ENCODE peak calls at places on chromosomes 1 and 21, in five cellular contexts. N, Z, V, F and X are unnamed samples.

GRCh38 chr1:160171352-160171751 is 19.0 kb upstream of the CASQ1 start:
- DNase-seq in N (peak; percentile 24), V (peak; percentile 29), Z (no peak), F (peak; percentile 27), X (no peak)

GRCh38 chr1:83883979-83884378 is 115.0 kb downstream of the TTLL7 start:
- DNase-seq in V (no peak), N (no peak), Z (no peak), F (peak; percentile 25), X (no peak)

GRCh38 chr1:204073837-204074273 is 940 bp downstream of the SOX13 start:
- DNase-seq in Z (no peak), F (peak; percentile 27), N (peak; percentile 45), V (no peak), X (no peak)

GRCh38 chr1:173475564-173476196 is 1.5 kb upstream of the PRDX6 start:
- DNase-seq in F (peak; percentile 85), V (peak; percentile 78), Z (peak; percentile 71), N (peak; percentile 68), X (no peak)

GRCh38 chr1:20058531-20058930 is 11.5 kb upstream of the PLA2G5 start:
- DNase-seq in Z (peak; percentile 73), F (peak; percentile 86), V (peak; percentile 43), N (peak; percentile 59), X (peak; percentile 38)

GRCh38 chr1:182784556-182785171 is 4.9 kb upstream of the NPL start:
- DNase-seq in V (peak; percentile 33), Z (peak; percentile 71), F (peak; percentile 68), N (peak; percentile 35), X (peak; percentile 48)

GRCh38 chr1:68197891-68198290 is 34.4 kb downstream of the WLS start:
- DNase-seq in N (peak; percentile 80), V (no peak), Z (no peak), F (peak; percentile 94), X (no peak)

GRCh38 chr1:37323486-37324377 is 150.6 kb upstream of the ZC3H12A start:
- DNase-seq in F (peak; percentile 67), Z (peak; percentile 25), N (peak; percentile 38), V (peak; percentile 19), X (peak; percentile 72)

GRCh38 chr1:115465802-115466363 is 127.8 kb upstream of the NGF start:
- DNase-seq in N (no peak), F (no peak), Z (no peak), V (no peak), X (no peak)

GRCh38 chr1:30315185-30315960 is 408.0 kb downstream of the MATN1 start:
- DNase-seq in Z (no peak), V (peak; percentile 9), F (no peak), N (no peak), X (no peak)

GRCh38 chr1:74199504-74199903 is 1.5 kb downstream of the FPGT start:
- DNase-seq in N (no peak), Z (peak; percentile 16), F (no peak), V (no peak), X (no peak)

GRCh38 chr1:221576268-221576667 is 165.6 kb downstream of the DUSP10 start:
- DNase-seq in Z (peak; percentile 37), N (no peak), F (peak; percentile 84), V (peak; percentile 72), X (no peak)

GRCh38 chr1:30109853-30110252 is 613.5 kb downstream of the MATN1 start:
- DNase-seq in F (no peak), Z (peak; percentile 57), V (no peak), N (no peak), X (no peak)

GRCh38 chr1:202786804-202787203 is 21.4 kb downstream of the KDM5B start:
- DNase-seq in F (no peak), V (no peak), N (no peak), Z (no peak), X (no peak)

GRCh38 chr1:81190003-81190402 is 610.7 kb upstream of the ADGRL2 start:
- DNase-seq in N (no peak), Z (no peak), V (no peak), F (no peak), X (no peak)

GRCh38 chr1:162612606-162613400 is 19.5 kb upstream of the DDR2 start:
- DNase-seq in F (no peak), N (no peak), Z (peak; percentile 66), V (no peak), X (no peak)

GRCh38 chr1:211420389-211420788 is 71.6 kb downstream of the RD3 start:
- DNase-seq in N (no peak), F (peak; percentile 21), Z (peak; percentile 8), V (peak; percentile 48), X (no peak)

GRCh38 chr1:197481101-197481500 is 213.0 kb downstream of the CRB1 start:
- DNase-seq in Z (no peak), F (no peak), V (no peak), N (no peak), X (no peak)

GRCh38 chr1:217139513-217139912 is 416.3 kb upstream of the ESRRG start:
- DNase-seq in F (no peak), N (no peak), V (no peak), Z (no peak), X (no peak)

GRCh38 chr1:84146375-84147032 is 2.4 kb downstream of the PRKACB start:
- DNase-seq in V (no peak), N (peak; percentile 24), F (peak; percentile 80), Z (peak; percentile 67), X (no peak)

GRCh38 chr1:36614571-36614970 is 131.9 kb upstream of the CSF3R start:
- DNase-seq in F (no peak), Z (no peak), V (no peak), N (no peak), X (no peak)

DNA sequence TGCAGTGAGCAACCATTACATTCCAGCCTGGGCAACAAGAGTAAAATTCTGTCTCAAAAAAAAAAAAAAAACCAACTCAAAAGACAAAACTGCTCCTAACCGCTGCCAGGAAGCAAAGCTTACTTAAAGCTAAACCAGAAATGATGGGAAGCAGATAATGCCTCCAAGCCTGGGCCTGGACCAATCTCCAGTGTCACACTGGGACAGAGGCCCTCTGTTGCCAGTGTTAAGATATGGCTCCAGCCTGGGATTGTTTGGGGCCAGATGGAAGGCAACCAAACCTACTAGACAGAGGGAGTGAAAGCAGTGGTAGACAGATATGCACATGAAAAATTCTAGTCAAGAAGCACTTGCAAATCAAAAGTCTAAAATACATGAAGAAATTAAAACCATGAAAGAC is 36.9 kb downstream of the NSL1 start:
- DNase-seq in Z (peak; percentile 3), N (no peak), F (no peak), V (no peak), X (no peak)
- TF ChIP-seq CTCF in Z (no peak), N (no peak), F (no peak), V (no peak), X (no peak)

DNA sequence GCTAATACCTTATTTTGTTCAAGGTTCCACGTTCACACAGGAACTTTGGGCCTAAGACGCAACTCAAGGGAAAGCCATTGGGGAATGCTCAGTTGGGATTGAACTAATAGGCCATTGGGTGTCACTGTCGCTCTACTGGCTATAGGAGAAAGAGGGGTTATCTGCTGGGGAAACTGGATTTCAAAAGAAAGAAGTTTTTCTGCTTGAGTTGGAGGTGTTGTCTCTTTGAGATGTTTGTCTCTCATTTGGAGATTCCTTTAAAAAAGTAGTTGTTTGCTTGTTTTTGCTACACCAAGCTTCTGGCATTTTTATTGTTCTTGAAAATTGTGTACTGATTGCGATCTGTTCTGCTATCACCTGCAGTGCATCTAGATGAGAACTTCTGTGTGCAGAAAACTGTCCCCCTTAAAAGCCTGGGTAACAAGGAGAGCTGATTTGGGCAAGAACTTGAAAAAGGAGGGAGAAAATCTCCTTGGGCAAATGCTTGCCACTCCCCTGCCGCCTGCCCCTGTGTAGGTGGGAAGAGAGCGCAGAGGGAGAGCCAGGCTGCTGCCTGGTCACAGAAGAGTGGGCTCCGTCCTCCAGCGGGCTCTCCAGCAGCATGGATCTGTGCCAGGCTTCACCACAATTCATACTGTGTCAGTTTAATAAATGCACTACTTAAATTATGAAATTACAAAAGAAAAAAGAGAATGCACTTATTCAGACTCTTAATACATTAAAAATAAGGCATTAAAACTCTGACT is 39.9 kb downstream of the PEX14 start:
- DNase-seq in V (peak; percentile 33), N (peak; percentile 36), Z (peak; percentile 53), F (peak; percentile 64), X (no peak)
- TF ChIP-seq CTCF in V (peak; percentile 59), N (peak; percentile 76), Z (peak; percentile 47), F (peak; percentile 78), X (peak; percentile 16)

GRCh38 chr1:53321366-53321765 is 6.5 kb downstream of the LRP8 start:
- DNase-seq in N (no peak), F (no peak), Z (no peak), V (no peak), X (no peak)
- TF ChIP-seq CTCF in N (no peak), F (peak; percentile 43), Z (peak; percentile 15), V (peak; percentile 60), X (no peak)

DNA sequence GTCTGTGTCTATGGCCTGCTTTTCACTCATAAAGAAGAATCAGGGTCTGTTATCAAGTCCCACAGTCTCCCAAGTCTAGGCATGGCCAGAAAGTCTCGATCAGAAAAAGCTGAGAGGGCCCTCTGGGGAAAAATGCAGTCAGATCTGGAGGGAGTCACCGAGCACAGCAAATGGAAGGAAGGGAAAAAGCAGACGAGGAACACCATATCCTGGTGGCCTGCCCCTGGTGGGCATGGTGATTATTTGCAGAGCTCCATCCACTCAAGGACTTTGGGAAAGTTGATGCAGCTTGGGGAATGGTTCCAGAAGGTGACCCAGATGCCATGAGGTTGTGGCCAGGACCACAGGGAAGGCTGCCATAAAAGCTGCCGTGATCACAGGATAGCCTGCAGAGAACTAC is 189.1 kb downstream of the CLIC6 start:
- DNase-seq in Z (no peak), N (no peak), F (no peak), V (no peak), X (no peak)
- TF ChIP-seq CTCF in Z (peak; percentile 20), N (no peak), F (peak; percentile 47), V (peak; percentile 62), X (no peak)

GRCh38 chr1:201530741-201531521 is 8.0 kb upstream of the NAV1 start:
- DNase-seq in N (peak; percentile 78), Z (peak; percentile 88), V (peak; percentile 81), F (peak; percentile 70), X (peak; percentile 75)
- TF ChIP-seq CTCF in N (peak; percentile 84), Z (peak; percentile 94), V (peak; percentile 94), F (peak; percentile 82), X (peak; percentile 73)

DNA sequence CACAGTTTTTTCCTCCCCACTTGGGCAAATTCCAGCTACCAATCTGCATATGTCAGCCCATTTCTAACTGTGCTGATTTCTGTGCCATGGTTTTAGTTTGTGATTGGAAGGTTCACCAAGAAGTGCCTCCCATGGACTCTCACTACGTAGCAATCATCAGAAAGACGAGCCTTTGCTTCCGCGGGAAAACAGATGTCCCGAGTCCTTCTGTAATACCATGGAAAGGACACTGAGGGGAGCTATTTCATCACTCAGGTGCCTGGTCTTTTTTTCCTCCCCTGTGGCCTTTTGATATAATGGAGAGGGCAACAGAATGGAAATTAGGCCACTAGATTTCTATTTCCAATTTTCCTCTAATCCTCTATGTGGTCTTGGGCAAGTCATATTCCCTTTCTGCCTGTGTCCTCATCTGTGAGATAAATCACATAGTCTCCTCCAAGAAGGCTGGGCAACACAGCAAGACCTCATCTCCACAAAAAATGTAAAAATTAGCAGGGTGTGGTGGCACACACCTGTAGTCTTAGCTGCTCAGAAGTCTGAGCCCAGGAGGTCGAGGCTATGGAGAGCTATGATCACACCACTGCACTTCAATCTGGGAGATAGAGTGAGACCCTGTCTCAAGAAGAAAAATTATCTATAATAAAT is 24.8 kb downstream of the LEMD1 start:
- DNase-seq in V (peak; percentile 32), F (peak; percentile 86), N (peak; percentile 87), Z (peak; percentile 72), X (peak; percentile 39)
- TF ChIP-seq CTCF in V (peak; percentile 79), F (peak; percentile 96), N (peak; percentile 74), Z (peak; percentile 85), X (peak; percentile 31)

DNA sequence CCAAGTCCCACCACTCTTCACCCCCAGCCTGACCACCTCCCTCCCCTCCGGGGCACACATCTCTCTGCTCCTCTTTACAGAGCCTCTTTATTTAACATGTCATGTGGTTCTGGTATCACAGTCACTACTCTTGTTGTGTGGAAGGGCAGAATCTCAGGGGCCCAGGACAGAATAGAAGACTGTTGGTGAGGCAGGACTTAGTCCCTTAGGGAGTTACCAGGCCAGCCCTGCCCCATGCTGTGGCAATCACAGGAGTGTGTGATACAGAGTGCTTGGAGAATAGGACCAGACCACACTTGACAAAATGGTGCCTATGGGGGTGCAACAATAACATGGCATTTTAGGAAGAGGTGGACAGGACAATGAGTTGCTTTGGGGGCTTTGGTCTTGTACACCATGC is 43.0 kb upstream of the CRNN start:
- DNase-seq in F (no peak), V (no peak), Z (no peak), N (no peak), X (no peak)
- TF ChIP-seq CTCF in F (no peak), V (no peak), Z (no peak), N (no peak), X (no peak)